ENCODE peak calls at places on chromosomes 12 and 14, in five cellular contexts. One of them, this sample, is unnamed.

GRCh38 chr14:21040370-21040925 is 1.7 kb upstream of the RNASE7 start:
- DNase-seq in stimulated activated CD4-positive, alpha-beta T cell treated with anti-CD3 and anti-CD28 coated beads, Interleukin-12 subunit alpha, Interleukin-12 subunit beta, amount 100 ng/mL, for 24 hours: no peak
- DNase-seq in C1 segment of cervical spinal cord: no peak
- DNase-seq in ELF-1: no peak
- DNase-seq in RWPE1: no peak
- DNase-seq in this sample: no peak

GRCh38 chr14:94864421-94865195 is 94.7 kb upstream of the GSC start:
- DNase-seq in C1 segment of cervical spinal cord: no peak
- DNase-seq in stimulated activated CD4-positive, alpha-beta T cell treated with anti-CD3 and anti-CD28 coated beads, Interleukin-12 subunit alpha, Interleukin-12 subunit beta, amount 100 ng/mL, for 24 hours: no peak
- DNase-seq in ELF-1: peak; percentile 42
- DNase-seq in RWPE1: no peak
- DNase-seq in this sample: no peak

GRCh38 chr14:61480704-61481285 is 159.4 kb downstream of the PRKCH start:
- DNase-seq in C1 segment of cervical spinal cord: no peak
- DNase-seq in ELF-1: no peak
- DNase-seq in RWPE1: no peak
- DNase-seq in stimulated activated CD4-positive, alpha-beta T cell treated with anti-CD3 and anti-CD28 coated beads, Interleukin-12 subunit alpha, Interleukin-12 subunit beta, amount 100 ng/mL, for 24 hours: no peak
- DNase-seq in this sample: no peak

GRCh38 chr12:1398673-1399072 is 195.7 kb downstream of the FBXL14 start:
- DNase-seq in stimulated activated CD4-positive, alpha-beta T cell treated with anti-CD3 and anti-CD28 coated beads, Interleukin-12 subunit alpha, Interleukin-12 subunit beta, amount 100 ng/mL, for 24 hours: no peak
- DNase-seq in ELF-1: no peak
- DNase-seq in RWPE1: no peak
- DNase-seq in C1 segment of cervical spinal cord: no peak
- DNase-seq in this sample: peak; percentile 13

GRCh38 chr12:67540920-67541624 is 107.5 kb upstream of the DYRK2 start:
- DNase-seq in ELF-1: no peak
- DNase-seq in C1 segment of cervical spinal cord: no peak
- DNase-seq in RWPE1: peak; percentile 64
- DNase-seq in stimulated activated CD4-positive, alpha-beta T cell treated with anti-CD3 and anti-CD28 coated beads, Interleukin-12 subunit alpha, Interleukin-12 subunit beta, amount 100 ng/mL, for 24 hours: no peak
- DNase-seq in this sample: no peak

GRCh38 chr12:111753144-111753881 is 13.4 kb upstream of the ALDH2 start:
- DNase-seq in RWPE1: peak; percentile 61
- DNase-seq in ELF-1: peak; percentile 84
- DNase-seq in stimulated activated CD4-positive, alpha-beta T cell treated with anti-CD3 and anti-CD28 coated beads, Interleukin-12 subunit alpha, Interleukin-12 subunit beta, amount 100 ng/mL, for 24 hours: no peak
- DNase-seq in C1 segment of cervical spinal cord: peak; percentile 26
- DNase-seq in this sample: no peak

GRCh38 chr12:52041695-52042123 is 9.5 kb upstream of the NR4A1 start:
- DNase-seq in C1 segment of cervical spinal cord: no peak
- DNase-seq in ELF-1: peak; percentile 77
- DNase-seq in stimulated activated CD4-positive, alpha-beta T cell treated with anti-CD3 and anti-CD28 coated beads, Interleukin-12 subunit alpha, Interleukin-12 subunit beta, amount 100 ng/mL, for 24 hours: no peak
- DNase-seq in RWPE1: no peak
- DNase-seq in this sample: peak; percentile 82

GRCh38 chr12:5170894-5171293 is 127.2 kb downstream of the KCNA5 start:
- DNase-seq in stimulated activated CD4-positive, alpha-beta T cell treated with anti-CD3 and anti-CD28 coated beads, Interleukin-12 subunit alpha, Interleukin-12 subunit beta, amount 100 ng/mL, for 24 hours: no peak
- DNase-seq in ELF-1: no peak
- DNase-seq in C1 segment of cervical spinal cord: no peak
- DNase-seq in RWPE1: no peak
- DNase-seq in this sample: no peak

GRCh38 chr14:104602315-104602932 is 2.1 kb downstream of the TMEM179 start:
- DNase-seq in stimulated activated CD4-positive, alpha-beta T cell treated with anti-CD3 and anti-CD28 coated beads, Interleukin-12 subunit alpha, Interleukin-12 subunit beta, amount 100 ng/mL, for 24 hours: no peak
- DNase-seq in RWPE1: no peak
- DNase-seq in C1 segment of cervical spinal cord: no peak
- DNase-seq in ELF-1: no peak
- DNase-seq in this sample: no peak